ENCODE peak calls at places on chromosome 17, in six cellular contexts. T is HTR-8/SVneo, M is NCI-H226, Z is fibroblast of the aortic adventitia, R is endothelial cell of umbilical vein, B is OCI-M1. K is an unnamed sample.

GRCh38 chr17:19278729-19279128 is 41.6 kb downstream of the EPN2 start:
- DNase-seq in T (no peak), M (no peak), Z (no peak), R (no peak), B (no peak), K (no peak)

GRCh38 chr17:57902800-57903759 is 52.1 kb downstream of the CUEDC1 start:
- DNase-seq in T (peak; percentile 87), M (peak; percentile 87), Z (peak; percentile 87), R (peak; percentile 80), B (peak; percentile 78), K (peak; percentile 93)

GRCh38 chr17:79395545-79395944 is 215.3 kb downstream of the RBFOX3 start:
- DNase-seq in T (no peak), M (no peak), Z (no peak), R (no peak), B (no peak), K (no peak)

GRCh38 chr17:75683467-75684041 is 16.4 kb downstream of the SAP30BP start:
- DNase-seq in T (no peak), M (peak; percentile 93), Z (peak; percentile 59), R (no peak), B (no peak), K (peak; percentile 52)

GRCh38 chr17:16915752-16916556 is 56.0 kb downstream of the TNFRSF13B start:
- DNase-seq in T (peak; percentile 77), M (peak; percentile 53), Z (peak; percentile 4), R (peak; percentile 17), B (peak; percentile 29), K (no peak)

GRCh38 chr17:43759836-43760235 is 1.2 kb upstream of the SOST start:
- DNase-seq in T (no peak), M (no peak), Z (no peak), R (no peak), B (no peak), K (no peak)

GRCh38 chr17:28471531-28472342 is 1.7 kb upstream of the SLC13A2 start:
- DNase-seq in T (no peak), M (peak; percentile 14), Z (no peak), R (no peak), B (no peak), K (no peak)

GRCh38 chr17:67044016-67044772 is at the start of gene CACNG1:
- DNase-seq in T (no peak), M (no peak), Z (no peak), R (no peak), B (no peak), K (no peak)

GRCh38 chr17:52383493-52384100 is 225.1 kb upstream of the CA10 start:
- DNase-seq in T (peak; percentile 17), M (no peak), Z (no peak), R (peak; percentile 12), B (peak; percentile 85), K (peak; percentile 24)

GRCh38 chr17:74117999-74118421 is 85.5 kb upstream of the RPL38 start:
- DNase-seq in T (no peak), M (no peak), Z (no peak), R (no peak), B (no peak), K (no peak)

GRCh38 chr17:17121162-17121561 is 78.9 kb downstream of the MPRIP start:
- DNase-seq in T (no peak), M (no peak), Z (no peak), R (no peak), B (no peak), K (no peak)

GRCh38 chr17:79645022-79645776 is 34.3 kb upstream of the RBFOX3 start:
- DNase-seq in T (no peak), M (no peak), Z (no peak), R (no peak), B (no peak), K (peak; percentile 40)

GRCh38 chr17:59435238-59435637 is 103.8 kb downstream of the YPEL2 start:
- DNase-seq in T (no peak), M (peak; percentile 49), Z (peak; percentile 89), R (peak; percentile 82), B (no peak), K (no peak)

GRCh38 chr17:82108999-82109480 is 11.0 kb upstream of the FASN start:
- DNase-seq in T (no peak), M (no peak), Z (no peak), R (no peak), B (no peak), K (no peak)